ENCODE peak calls at places on chromosome 14, in nine cellular contexts. U is stimulated activated CD4-positive, alpha-beta T cell treated with anti-CD3 and anti-CD28 coated beads, Interleukin-2, amount 100 ng/mL, for 48 hours; J is NCI-H1694 treated with DMSO at 0.1 percent for 48 hours; S is activated naive CD4-positive, alpha-beta T cell treated with anti-CD3 and anti-CD28 coated beads, Interleukin-2, amount 10 ng/mL, durations not matched to agents 7 days and 5 days; V is bronchial epithelial cell; R is NCI-H2171 treated with DMSO at 0.1 percent for 48 hours; L is dorsolateral prefrontal cortex; F is LoVo; E is memory B cell. X is an unnamed sample.

GRCh38 chr14:81728447-81728846 is 194.8 kb upstream of the SEL1L start:
- DNase-seq in E (no peak), S (no peak), R (no peak), L (no peak), V (peak; percentile 67), U (no peak), J (no peak), F (no peak), X (no peak)

GRCh38 chr14:36507847-36508417 is 12.1 kb downstream of the NKX2-1 start:
- DNase-seq in U (no peak), S (no peak), L (no peak), V (no peak), R (peak; percentile 38), J (no peak), F (no peak), E (no peak), X (peak; percentile 46)

GRCh38 chr14:74551903-74552371 is 58.4 kb downstream of the ISCA2 start:
- DNase-seq in U (no peak), J (peak; percentile 87), R (no peak), L (no peak), V (no peak), S (no peak), F (no peak), E (no peak), X (peak; percentile 41)

GRCh38 chr14:55221186-55221585 is 29.8 kb upstream of the DLGAP5 start:
- DNase-seq in S (no peak), J (no peak), V (peak; percentile 74), E (no peak), R (no peak), L (no peak), F (no peak), U (no peak), X (no peak)

GRCh38 chr14:80074905-80075304 is 136.4 kb downstream of the DIO2 start:
- DNase-seq in R (no peak), U (no peak), V (no peak), J (no peak), L (no peak), S (no peak), E (no peak), F (no peak), X (no peak)

GRCh38 chr14:52061380-52061779 is 7.5 kb downstream of the NID2 start:
- DNase-seq in E (no peak), F (no peak), R (no peak), U (no peak), L (no peak), J (no peak), S (no peak), V (no peak), X (no peak)

GRCh38 chr14:94001501-94002396 is 4.6 kb downstream of the CCDC197 start:
- DNase-seq in V (peak; percentile 61), U (peak; percentile 57), L (peak; percentile 68), S (peak; percentile 67), R (peak; percentile 81), E (peak; percentile 57), J (peak; percentile 89), F (peak; percentile 73), X (peak; percentile 90)

GRCh38 chr14:69712217-69712565 is 54.8 kb upstream of the SRSF5 start:
- DNase-seq in F (no peak), V (no peak), R (peak; percentile 18), J (peak; percentile 42), S (no peak), E (no peak), L (no peak), U (no peak), X (no peak)

GRCh38 chr14:56247495-56248087 is 129.4 kb downstream of the PELI2 start:
- DNase-seq in J (no peak), F (no peak), S (no peak), U (no peak), V (peak; percentile 35), R (peak; percentile 12), E (no peak), L (no peak), X (peak; percentile 33)

GRCh38 chr14:63993992-63994391 is 141.2 kb downstream of the SYNE2 start:
- DNase-seq in J (no peak), F (no peak), E (no peak), S (no peak), L (no peak), R (no peak), U (no peak), V (peak; percentile 21), X (peak; percentile 32)

GRCh38 chr14:97975960-97976359 is 1178.8 kb downstream of the VRK1 start:
- DNase-seq in V (no peak), J (no peak), S (no peak), U (no peak), L (no peak), E (no peak), F (no peak), R (no peak), X (no peak)

GRCh38 chr14:75825147-75825592 is 156.6 kb downstream of the TGFB3 start:
- DNase-seq in R (no peak), S (no peak), F (no peak), U (no peak), E (no peak), J (no peak), L (no peak), V (no peak), X (no peak)

GRCh38 chr14:61477845-61478438 is 156.6 kb downstream of the PRKCH start:
- DNase-seq in R (no peak), U (no peak), J (no peak), V (no peak), L (no peak), S (peak; percentile 48), E (no peak), F (no peak), X (no peak)

GRCh38 chr14:94770251-94770749 is 387 bp upstream of the GSC start:
- DNase-seq in J (no peak), S (no peak), L (no peak), V (no peak), U (no peak), F (no peak), E (no peak), R (no peak), X (peak; percentile 72)

GRCh38 chr14:69320581-69321365 is 60.8 kb downstream of the GALNT16 start:
- DNase-seq in F (no peak), S (peak; percentile 5), E (no peak), L (no peak), R (no peak), U (no peak), V (no peak), J (no peak), X (no peak)